ENCODE peak calls at places on chromosomes 1 and 21, in nine cellular contexts. S, Y, D, V, A, B, G, N and F are unnamed samples.

GRCh38 chr1:37797750-37798345 is 4.2 kb downstream of the MANEAL start:
- DNase-seq in S (no peak), Y (no peak), D (peak), V (peak), A (no peak), B (no peak), G (no peak), N (no peak), F (no peak)

GRCh38 chr21:36783612-36784383 is 84.9 kb downstream of the SIM2 start:
- DNase-seq in S (no peak), Y (no peak), D (peak), V (peak), A (no peak), B (no peak), G (no peak), N (no peak), F (no peak)

GRCh38 chr1:63662846-63663245 is 69.6 kb downstream of the PGM1 start:
- DNase-seq in S (no peak), Y (no peak), D (peak), V (no peak), A (no peak), B (no peak), G (no peak), N (no peak), F (no peak)

GRCh38 chr1:26353210-26353859 is 595 bp downstream of the CRYBG2 start:
- DNase-seq in S (no peak), Y (no peak), D (no peak), V (no peak), A (no peak), B (no peak), G (no peak), N (no peak), F (no peak)

GRCh38 chr1:61043010-61043820 is 39.1 kb upstream of the NFIA start:
- DNase-seq in S (peak), Y (no peak), D (peak), V (peak), A (peak), B (peak), G (peak), N (peak), F (peak)

GRCh38 chr1:57163332-57163731 is 197.5 kb upstream of the C8B start:
- DNase-seq in S (no peak), Y (no peak), D (no peak), V (no peak), A (no peak), B (no peak), G (no peak), N (no peak), F (no peak)

GRCh38 chr1:30521261-30521865 is 202.0 kb downstream of the MATN1 start:
- DNase-seq in S (no peak), Y (no peak), D (no peak), V (no peak), A (no peak), B (no peak), G (peak), N (peak), F (no peak)

GRCh38 chr21:42591170-42591869 is 62.1 kb upstream of the PDE9A start:
- DNase-seq in S (no peak), Y (no peak), D (no peak), V (no peak), A (no peak), B (no peak), G (peak), N (no peak), F (no peak)

GRCh38 chr1:236774926-236775325 is 20.2 kb upstream of the MTR start:
- DNase-seq in S (no peak), Y (no peak), D (peak), V (no peak), A (no peak), B (no peak), G (no peak), N (no peak), F (no peak)

GRCh38 chr1:199742547-199742946 is 285.0 kb upstream of the NR5A2 start:
- DNase-seq in S (no peak), Y (no peak), D (peak), V (peak), A (no peak), B (no peak), G (no peak), N (no peak), F (no peak)

GRCh38 chr1:232383455-232384074 is 246.4 kb downstream of the SIPA1L2 start:
- DNase-seq in S (no peak), Y (no peak), D (no peak), V (no peak), A (no peak), B (no peak), G (no peak), N (no peak), F (no peak)

GRCh38 chr1:84698151-84698651 is 7.9 kb upstream of the SSX2IP start:
- DNase-seq in S (no peak), Y (no peak), D (peak), V (peak), A (no peak), B (no peak), G (no peak), N (no peak), F (no peak)

GRCh38 chr1:30840904-30841598 is 67.5 kb downstream of the SDC3 start:
- DNase-seq in S (peak), Y (no peak), D (peak), V (no peak), A (no peak), B (peak), G (no peak), N (no peak), F (no peak)